ENCODE peak calls at places on chromosomes 2 and 18, in seven cellular contexts. V is T-helper 22 cell, G is iPS-NIHi11, B is NCI-H2081, N is fibroblast of lung, L is IMR-90, X is AG10803. Q is an unnamed sample.

GRCh38 chr2:208542465-208543041 is 136.0 kb downstream of the PTH2R start:
- DNase-seq in N (no peak), L (no peak), G (no peak), V (no peak), B (no peak), X (no peak), Q (no peak)

GRCh38 chr2:1153959-1154358 is 203.3 kb downstream of the SNTG2 start:
- DNase-seq in N (no peak), B (no peak), V (no peak), L (no peak), G (no peak), X (no peak), Q (no peak)

GRCh38 chr2:54814367-54815155 is 91.1 kb downstream of the EML6 start:
- DNase-seq in V (no peak), G (no peak), L (no peak), X (no peak), B (peak; percentile 17), N (no peak), Q (no peak)

GRCh38 chr2:71668326-71669057 is 215.1 kb downstream of the DYSF start:
- DNase-seq in B (no peak), L (no peak), G (peak; percentile 34), V (no peak), X (no peak), N (no peak), Q (no peak)

GRCh38 chr18:23057096-23057495 is 78.2 kb upstream of the CABLES1 start:
- DNase-seq in N (no peak), X (no peak), L (no peak), B (no peak), G (no peak), V (no peak), Q (no peak)

GRCh38 chr2:239856620-239857285 is 168.4 kb downstream of the NDUFA10 start:
- DNase-seq in X (no peak), G (no peak), B (no peak), V (no peak), L (no peak), N (no peak), Q (no peak)

GRCh38 chr2:10428936-10429335 is 19.2 kb downstream of the ODC1 start:
- DNase-seq in G (no peak), X (no peak), L (no peak), B (no peak), N (no peak), V (no peak), Q (no peak)

GRCh38 chr2:166665991-166666940 is 172.2 kb upstream of the SCN7A start:
- DNase-seq in N (peak; percentile 85), G (no peak), X (no peak), B (no peak), L (peak; percentile 89), V (no peak), Q (no peak)

GRCh38 chr18:57951999-57952774 is 91.8 kb upstream of the NEDD4L start:
- DNase-seq in L (no peak), G (no peak), N (peak; percentile 10), B (no peak), X (peak; percentile 16), V (no peak), Q (no peak)

GRCh38 chr2:45669109-45669508 is 17.6 kb downstream of the PRKCE start:
- DNase-seq in X (no peak), L (peak; percentile 73), G (no peak), N (no peak), B (no peak), V (no peak), Q (no peak)

GRCh38 chr2:55887906-55888625 is 35.5 kb downstream of the EFEMP1 start:
- DNase-seq in V (no peak), X (peak; percentile 65), B (no peak), L (peak; percentile 94), G (no peak), N (peak; percentile 96), Q (no peak)

GRCh38 chr2:223297788-223298187 is 245.8 kb downstream of the KCNE4 start:
- DNase-seq in G (no peak), V (no peak), N (no peak), B (peak; percentile 68), X (peak; percentile 9), L (no peak), Q (no peak)

GRCh38 chr18:37393945-37394609 is 171.5 kb downstream of the CELF4 start:
- DNase-seq in N (peak; percentile 90), B (peak; percentile 84), V (no peak), G (peak; percentile 98), X (peak; percentile 94), L (peak; percentile 76), Q (peak; percentile 66)

GRCh38 chr2:202847693-202848524 is 23.7 kb downstream of the ICA1L start:
- DNase-seq in N (no peak), G (no peak), X (no peak), B (no peak), V (no peak), L (no peak), Q (no peak)

GRCh38 chr2:133198678-133199077 is 369.6 kb downstream of the NCKAP5 start:
- DNase-seq in B (no peak), N (no peak), V (no peak), G (no peak), X (no peak), L (no peak), Q (no peak)

GRCh38 chr18:24395049-24395780 is 2.4 kb downstream of the OSBPL1A start:
- DNase-seq in V (no peak), N (peak; percentile 38), B (no peak), G (no peak), X (peak; percentile 27), L (peak; percentile 51), Q (no peak)

GRCh38 chr18:11741505-11742145 is 52.6 kb downstream of the GNAL start:
- DNase-seq in V (no peak), L (no peak), X (no peak), B (no peak), N (peak; percentile 3), G (peak; percentile 65), Q (no peak)

GRCh38 chr2:67686254-67686653 is 289.1 kb downstream of the ETAA1 start:
- DNase-seq in X (no peak), B (no peak), L (no peak), V (no peak), G (no peak), N (no peak), Q (no peak)

GRCh38 chr2:236579746-236580315 is 10.2 kb downstream of the ACKR3 start:
- DNase-seq in B (no peak), N (no peak), G (no peak), L (no peak), V (no peak), X (no peak), Q (no peak)

GRCh38 chr2:131125195-131125757 is 20.1 kb downstream of the PLEKHB2 start:
- DNase-seq in L (no peak), X (no peak), N (no peak), B (peak; percentile 78), G (no peak), V (no peak), Q (no peak)

GRCh38 chr18:7926526-7926925 is 359.4 kb downstream of the PTPRM start:
- DNase-seq in X (no peak), B (peak; percentile 77), V (no peak), L (no peak), N (no peak), G (peak; percentile 47), Q (peak; percentile 26)

GRCh38 chr18:61988100-61988499 is 95.3 kb upstream of the RNF152 start:
- DNase-seq in V (no peak), N (peak; percentile 51), X (no peak), G (no peak), B (no peak), L (peak; percentile 50), Q (no peak)

GRCh38 chr2:153232474-153232873 is 246.1 kb downstream of the RPRM start:
- DNase-seq in V (no peak), B (no peak), L (no peak), N (no peak), G (no peak), X (no peak), Q (no peak)

GRCh38 chr2:241827394-241827793 is 18.4 kb downstream of the NEU4 start:
- DNase-seq in L (no peak), X (no peak), N (no peak), V (no peak), G (no peak), B (no peak), Q (no peak)

GRCh38 chr2:32008811-32009478 is 1.9 kb downstream of the MEMO1 start:
- DNase-seq in L (peak; percentile 51), X (peak; percentile 17), V (no peak), B (peak; percentile 41), G (peak; percentile 14), N (peak; percentile 21), Q (no peak)

GRCh38 chr2:86097114-86097896 is 8.4 kb downstream of the POLR1A start:
- DNase-seq in V (no peak), G (no peak), B (no peak), X (no peak), L (no peak), N (no peak), Q (no peak)

GRCh38 chr2:100482741-100483140 is 12.5 kb downstream of the NMS start:
- DNase-seq in N (no peak), B (peak; percentile 1), G (peak; percentile 63), V (no peak), L (no peak), X (no peak), Q (no peak)

GRCh38 chr2:80256396-80257167 is 48.0 kb downstream of the LRRTM1 start:
- DNase-seq in N (peak; percentile 33), L (peak; percentile 27), V (no peak), X (peak; percentile 28), B (no peak), G (peak; percentile 28), Q (peak; percentile 7)

GRCh38 chr2:30266051-30266621 is 34.8 kb downstream of the LBH start:
- DNase-seq in N (no peak), B (no peak), V (peak; percentile 59), L (no peak), G (no peak), X (no peak), Q (no peak)

GRCh38 chr2:105287692-105288091 is 41.8 kb downstream of the TGFBRAP1 start:
- DNase-seq in X (peak; percentile 30), B (peak; percentile 9), N (peak; percentile 45), G (peak; percentile 61), V (no peak), L (peak; percentile 35), Q (peak; percentile 37)

GRCh38 chr2:27807476-27807875 is 36.0 kb downstream of the MRPL33 start:
- DNase-seq in G (peak; percentile 39), B (no peak), N (peak; percentile 30), X (peak; percentile 40), V (no peak), L (peak; percentile 34), Q (peak; percentile 44)

GRCh38 chr18:54260376-54261072 is 8.8 kb upstream of the POLI start:
- DNase-seq in L (no peak), N (peak; percentile 9), X (no peak), G (no peak), V (no peak), B (no peak), Q (no peak)

GRCh38 chr2:136207030-136207623 is 89.2 kb upstream of the CXCR4 start:
- DNase-seq in V (no peak), B (no peak), G (no peak), N (no peak), L (no peak), X (no peak), Q (no peak)

GRCh38 chr2:2787301-2787907 is 456.3 kb upstream of the MYT1L start:
- DNase-seq in B (peak; percentile 11), G (no peak), X (no peak), L (no peak), N (no peak), V (no peak), Q (no peak)

GRCh38 chr18:32040936-32041335 is 22.3 kb downstream of the RNF125 start:
- DNase-seq in B (no peak), G (no peak), N (no peak), V (peak; percentile 53), X (no peak), L (no peak), Q (no peak)

GRCh38 chr2:677056-677949 is at the start of gene TMEM18:
- DNase-seq in B (peak; percentile 98), V (peak; percentile 87), N (peak; percentile 100), L (peak; percentile 99), X (peak; percentile 99), G (peak; percentile 83), Q (peak; percentile 81)